ENCODE peak calls at places on chromosomes 1 and 21, in eight cellular contexts. W is stimulated activated CD4-positive, alpha-beta T cell treated with anti-CD3 and anti-CD28 coated beads, Interleukin-1b, Interleukin-23, amount 100 ng/mL, for 4 hours; Q is hypothalamus; B is kidney epithelial cell; U is CD8-positive, alpha-beta T cell; K is NCI-H2029; I is Ammon's horn; C is sciatic nerve. H is an unnamed sample.

GRCh38 chr1:236821111-236821625 is 26.1 kb downstream of the MTR start:
- DNase-seq in I (no peak), W (no peak), B (no peak), Q (no peak), K (no peak), U (no peak), C (no peak), H (no peak)

GRCh38 chr1:23980725-23981063 is 567 bp upstream of the SRSF10 start:
- DNase-seq in Q (no peak), K (peak), C (no peak), I (peak), W (peak), U (peak), B (no peak), H (no peak)

GRCh38 chr21:42624095-42624830 is 29.2 kb upstream of the PDE9A start:
- DNase-seq in W (no peak), U (no peak), K (no peak), I (no peak), Q (no peak), B (no peak), C (peak), H (no peak)

GRCh38 chr21:39082656-39083376 is 100.4 kb downstream of the PSMG1 start:
- DNase-seq in Q (no peak), K (peak), W (no peak), B (no peak), C (no peak), U (no peak), I (no peak), H (peak)

GRCh38 chr1:8814870-8815269 is 2.6 kb downstream of the RERE start:
- DNase-seq in W (no peak), K (no peak), U (no peak), Q (no peak), C (no peak), B (no peak), I (peak), H (no peak)

GRCh38 chr1:180265201-180265600 is 35.1 kb downstream of the LHX4 start:
- DNase-seq in I (no peak), Q (no peak), W (no peak), K (no peak), B (no peak), U (no peak), C (no peak), H (peak)

GRCh38 chr1:31238986-31239613 is 587 bp downstream of the NKAIN1 start:
- DNase-seq in I (peak), W (no peak), B (no peak), C (no peak), Q (peak), U (no peak), K (no peak), H (no peak)

GRCh38 chr1:25565188-25565591 is 21.8 kb downstream of the LDLRAP1 start:
- DNase-seq in B (no peak), U (peak), K (no peak), Q (no peak), C (no peak), W (no peak), I (no peak), H (no peak)

GRCh38 chr1:158943059-158943458 is 11.7 kb downstream of the PYHIN1 start:
- DNase-seq in U (no peak), W (no peak), C (no peak), Q (no peak), K (no peak), B (no peak), I (no peak), H (no peak)

GRCh38 chr21:24895885-24896734 is 711.2 kb downstream of the MRPL39 start:
- DNase-seq in U (no peak), I (peak), C (no peak), Q (no peak), K (no peak), B (no peak), W (no peak), H (no peak)

GRCh38 chr1:27349784-27350672 is 8.2 kb downstream of the SYTL1 start:
- DNase-seq in C (no peak), K (peak), Q (peak), W (no peak), I (peak), U (no peak), B (no peak), H (no peak)

GRCh38 chr21:41294548-41295231 is 21.9 kb upstream of the FAM3B start:
- DNase-seq in C (no peak), U (no peak), K (peak), B (no peak), Q (no peak), W (no peak), I (no peak), H (no peak)

GRCh38 chr1:182257369-182258063 is 134.1 kb downstream of the GLUL start:
- DNase-seq in I (no peak), C (no peak), B (no peak), Q (no peak), W (no peak), K (no peak), U (no peak), H (no peak)

GRCh38 chr1:206723500-206724472 is 39.1 kb downstream of the MAPKAPK2 start:
- DNase-seq in B (peak), U (no peak), C (peak), I (no peak), Q (no peak), W (no peak), K (no peak), H (peak)